ENCODE peak calls at places on chromosomes 11 and 22, in seven cellular contexts. J, T, H, N, U, L and K are unnamed samples.

GRCh38 chr22:41447435-41448188 is 1.0 kb upstream of the TOB2 start:
- DNase-seq in J (peak), T (peak), H (peak), N (peak), U (peak), L (no peak), K (peak)

GRCh38 chr22:32932176-32932575 is 126.0 kb downstream of the SYN3 start:
- DNase-seq in J (peak), T (peak), H (no peak), N (no peak), U (no peak), L (no peak), K (no peak)

GRCh38 chr11:16001899-16002426 is 354.4 kb downstream of the SOX6 start:
- DNase-seq in J (peak), T (peak), H (peak), N (peak), U (no peak), L (no peak), K (no peak)

GRCh38 chr22:46003271-46004091 is 26.5 kb upstream of the WNT7B start:
- DNase-seq in J (no peak), T (peak), H (no peak), N (no peak), U (no peak), L (no peak), K (no peak)

GRCh38 chr11:23212829-23213228 is 352.6 kb upstream of the CCDC179 start:
- DNase-seq in J (no peak), T (no peak), H (no peak), N (no peak), U (no peak), L (no peak), K (no peak)

GRCh38 chr11:122187373-122188165 is 71.6 kb upstream of the BLID start:
- DNase-seq in J (no peak), T (no peak), H (no peak), N (no peak), U (no peak), L (no peak), K (no peak)

GRCh38 chr11:121123670-121124069 is 22.6 kb downstream of the TECTA start:
- DNase-seq in J (no peak), T (no peak), H (no peak), N (no peak), U (no peak), L (no peak), K (no peak)

GRCh38 chr11:27468209-27468608 is 4.4 kb downstream of the LGR4 start:
- DNase-seq in J (peak), T (peak), H (peak), N (no peak), U (no peak), L (no peak), K (no peak)

GRCh38 chr22:23180301-23180892 is at the start of gene BCR:
- DNase-seq in J (peak), T (peak), H (no peak), N (peak), U (peak), L (no peak), K (peak)

GRCh38 chr11:65560555-65561418 is 2.6 kb upstream of the LTBP3 start:
- DNase-seq in J (peak), T (no peak), H (no peak), N (peak), U (no peak), L (no peak), K (no peak)

GRCh38 chr11:126824035-126824607 is 176.4 kb downstream of the KIRREL3 start:
- DNase-seq in J (no peak), T (no peak), H (no peak), N (no peak), U (no peak), L (no peak), K (no peak)

GRCh38 chr22:24171822-24172221 is 9.5 kb upstream of the SUSD2 start:
- DNase-seq in J (no peak), T (no peak), H (no peak), N (no peak), U (no peak), L (no peak), K (no peak)

GRCh38 chr11:125413226-125413625 is 82.8 kb downstream of the FEZ1 start:
- DNase-seq in J (no peak), T (no peak), H (no peak), N (no peak), U (no peak), L (no peak), K (no peak)

GRCh38 chr22:50524664-50525103 is 714 bp downstream of the SCO2 start:
- DNase-seq in J (no peak), T (no peak), H (no peak), N (no peak), U (no peak), L (no peak), K (no peak)

GRCh38 chr11:33724644-33725035 is 11.6 kb downstream of the CD59 start:
- DNase-seq in J (peak), T (no peak), H (peak), N (no peak), U (no peak), L (no peak), K (no peak)

GRCh38 chr11:132445966-132446365 is 1075.6 kb downstream of the NTM start:
- DNase-seq in J (no peak), T (peak), H (no peak), N (no peak), U (no peak), L (no peak), K (no peak)

GRCh38 chr11:97893612-97894011 is 1127.1 kb upstream of the CNTN5 start:
- DNase-seq in J (no peak), T (no peak), H (no peak), N (no peak), U (no peak), L (no peak), K (no peak)

GRCh38 chr22:39446239-39446721 is 10.5 kb upstream of the MGAT3 start:
- DNase-seq in J (no peak), T (no peak), H (no peak), N (peak), U (no peak), L (no peak), K (no peak)

GRCh38 chr11:46222485-46223251 is 54.8 kb upstream of the CREB3L1 start:
- DNase-seq in J (no peak), T (peak), H (no peak), N (no peak), U (no peak), L (no peak), K (no peak)

GRCh38 chr11:71496421-71496820 is 30.6 kb upstream of the KRTAP5-7 start:
- DNase-seq in J (no peak), T (no peak), H (no peak), N (peak), U (no peak), L (no peak), K (no peak)